ENCODE peak calls at places on chromosome 18, in four cellular contexts. A is H1, U is HepG2, O is K562. S is an unnamed sample.
A peak's percentile ranks its signal among the peaks of the same experiment; 100 is the strongest.

GRCh38 chr18:73835656-73836055 is 312.0 kb downstream of the FBXO15 start:
- DNase-seq in A (no peak), U (no peak), O (no peak), S (no peak)

GRCh38 chr18:32301976-32302743 is 112.3 kb downstream of the MEP1B start:
- DNase-seq in A (no peak), U (no peak), O (no peak), S (no peak)

GRCh38 chr18:49673281-49673680 is 111.4 kb downstream of the LIPG start:
- DNase-seq in A (no peak), U (no peak), O (no peak), S (no peak)

GRCh38 chr18:48611785-48612480 is 73.1 kb downstream of the CTIF start:
- DNase-seq in A (no peak), U (peak; percentile 44), O (no peak), S (no peak)

GRCh38 chr18:48983793-48984437 is 33.1 kb upstream of the SMAD7 start:
- DNase-seq in A (no peak), U (peak; percentile 63), O (no peak), S (no peak)

GRCh38 chr18:13137939-13138821 is 80.4 kb upstream of the LDLRAD4 start:
- DNase-seq in A (no peak), U (peak; percentile 99), O (peak; percentile 36), S (no peak)

GRCh38 chr18:72544092-72544886 is at the start of gene CBLN2:
- DNase-seq in A (peak; percentile 89), U (peak; percentile 23), O (peak; percentile 31), S (no peak)

GRCh38 chr18:25223211-25223610 is 128.8 kb downstream of the ZNF521 start:
- DNase-seq in A (peak; percentile 64), U (no peak), O (peak; percentile 76), S (no peak)

GRCh38 chr18:46412831-46413371 is 244.1 kb downstream of the LOXHD1 start:
- DNase-seq in A (no peak), U (no peak), O (no peak), S (no peak)

GRCh38 chr18:31819106-31819924 is 58.6 kb upstream of the SLC25A52 start:
- DNase-seq in A (peak; percentile 55), U (peak; percentile 59), O (peak; percentile 22), S (peak; percentile 39)

GRCh38 chr18:63422862-63423304 is 607 bp upstream of the VPS4B start:
- DNase-seq in A (no peak), U (no peak), O (no peak), S (peak; percentile 18)

GRCh38 chr18:23704806-23705205 is 15.6 kb downstream of the LAMA3 start:
- DNase-seq in A (no peak), U (no peak), O (no peak), S (no peak)

GRCh38 chr18:76564117-76564516 is 69.1 kb upstream of the ZNF516 start:
- DNase-seq in A (peak; percentile 4), U (no peak), O (no peak), S (peak; percentile 62)

GRCh38 chr18:38493991-38494559 is 928.5 kb upstream of the CELF4 start:
- DNase-seq in A (no peak), U (no peak), O (no peak), S (no peak)

GRCh38 chr18:26526128-26526965 is 22.0 kb downstream of the KCTD1 start:
- DNase-seq in A (peak; percentile 50), U (no peak), O (no peak), S (no peak)

GRCh38 chr18:12879840-12880531 is 4.1 kb downstream of the PTPN2 start:
- DNase-seq in A (no peak), U (no peak), O (no peak), S (no peak)

GRCh38 chr18:58866261-58867232 is 1.9 kb downstream of the ZNF532 start:
- DNase-seq in A (no peak), U (no peak), O (no peak), S (no peak)

GRCh38 chr18:50720281-50720680 is 99.5 kb downstream of the MRO start:
- DNase-seq in A (no peak), U (no peak), O (no peak), S (no peak)

GRCh38 chr18:61575419-61575818 is 242.2 kb downstream of the CDH20 start:
- DNase-seq in A (no peak), U (no peak), O (no peak), S (no peak)

GRCh38 chr18:34746614-34747013 is 36.5 kb downstream of the DTNA start:
- DNase-seq in A (no peak), U (no peak), O (no peak), S (no peak)

GRCh38 chr18:49071365-49071764 is 120.6 kb upstream of the SMAD7 start:
- DNase-seq in A (no peak), U (no peak), O (peak; percentile 17), S (no peak)

GRCh38 chr18:7822435-7823425 is 255.6 kb downstream of the PTPRM start:
- DNase-seq in A (no peak), U (no peak), O (no peak), S (no peak)

GRCh38 chr18:39751161-39751560 is 2185.6 kb upstream of the CELF4 start:
- DNase-seq in A (no peak), U (no peak), O (no peak), S (no peak)

GRCh38 chr18:78920436-78921138 is 59.0 kb upstream of the SALL3 start:
- DNase-seq in A (no peak), U (no peak), O (no peak), S (no peak)

GRCh38 chr18:43278401-43278800 is 1.1 kb upstream of the SYT4 start:
- DNase-seq in A (no peak), U (no peak), O (no peak), S (no peak)

GRCh38 chr18:62881509-62882016 is 166.2 kb downstream of the PHLPP1 start:
- DNase-seq in A (no peak), U (no peak), O (peak; percentile 24), S (peak; percentile 79)

GRCh38 chr18:49368876-49369440 is 91.5 kb downstream of the DYM start:
- DNase-seq in A (no peak), U (peak; percentile 52), O (no peak), S (no peak)

GRCh38 chr18:3995476-3996102 is 459.5 kb downstream of the DLGAP1 start:
- DNase-seq in A (peak; percentile 69), U (peak; percentile 56), O (peak; percentile 38), S (peak; percentile 73)

GRCh38 chr18:79533146-79533545 is 137.4 kb downstream of the NFATC1 start:
- DNase-seq in A (no peak), U (no peak), O (no peak), S (no peak)

GRCh38 chr18:67612281-67612680 is 95.8 kb upstream of the DSEL start:
- DNase-seq in A (no peak), U (no peak), O (no peak), S (no peak)

GRCh38 chr18:44927127-44927849 is 246.6 kb downstream of the SETBP1 start:
- DNase-seq in A (no peak), U (no peak), O (no peak), S (no peak)

GRCh38 chr18:29307231-29307630 is 1130.3 kb upstream of the CDH2 start:
- DNase-seq in A (no peak), U (no peak), O (no peak), S (no peak)

GRCh38 chr18:63707816-63708215 is 5.1 kb downstream of the SERPINB11 start:
- DNase-seq in A (no peak), U (no peak), O (no peak), S (no peak)

GRCh38 chr18:13219576-13219975 is 1.0 kb downstream of the LDLRAD4 start:
- DNase-seq in A (no peak), U (no peak), O (no peak), S (no peak)

GRCh38 chr18:48031011-48031480 is 100.6 kb upstream of the SMAD2 start:
- DNase-seq in A (peak; percentile 52), U (peak; percentile 48), O (peak; percentile 28), S (peak; percentile 51)

GRCh38 chr18:31510319-31510718 is 12.3 kb downstream of the DSG2 start:
- DNase-seq in A (no peak), U (peak; percentile 89), O (no peak), S (no peak)

GRCh38 chr18:41170346-41170745 is 784.7 kb upstream of the PIK3C3 start:
- DNase-seq in A (no peak), U (no peak), O (no peak), S (no peak)

GRCh38 chr18:43682196-43682595 is 404.9 kb upstream of the SYT4 start:
- DNase-seq in A (no peak), U (no peak), O (no peak), S (no peak)

DNA sequence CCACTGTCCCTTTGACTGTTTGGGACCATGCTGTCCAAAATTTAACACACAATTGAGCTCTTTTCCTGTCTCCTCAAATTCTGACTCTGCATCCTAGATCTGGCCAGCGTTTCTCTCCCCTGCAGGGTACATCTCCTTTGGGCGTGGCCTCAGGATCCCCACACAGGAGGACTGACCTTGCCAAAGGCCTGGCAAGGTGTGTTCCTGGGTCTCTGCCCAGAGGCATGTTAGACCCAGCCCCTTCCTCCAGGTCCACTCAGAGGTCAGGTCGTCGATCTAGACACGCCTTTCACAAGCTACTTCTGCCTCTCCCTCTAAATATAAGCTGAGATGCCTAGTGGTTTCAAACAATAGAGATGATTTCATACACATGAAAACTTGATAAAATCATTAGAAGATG is 45.4 kb upstream of the SMIM21 start:
- DNase-seq in A (no peak), U (no peak), O (no peak), S (no peak)
- TF ChIP-seq CEBPB in A (no peak), U (no peak), O (no peak), S (no peak)

GRCh38 chr18:22155584-22155983 is 13.8 kb upstream of the GATA6 start:
- DNase-seq in A (no peak), U (no peak), O (no peak), S (no peak)

GRCh38 chr18:22159014-22159413 is 10.4 kb upstream of the GATA6 start:
- DNase-seq in A (no peak), U (no peak), O (no peak), S (no peak)

GRCh38 chr18:22152093-22152492 is 17.3 kb upstream of the GATA6 start:
- DNase-seq in A (no peak), U (no peak), O (no peak), S (no peak)

GRCh38 chr18:22149710-22150109 is 19.7 kb upstream of the GATA6 start:
- DNase-seq in A (no peak), U (no peak), O (no peak), S (no peak)

GRCh38 chr18:22153428-22153827 is 16.0 kb upstream of the GATA6 start:
- DNase-seq in A (no peak), U (no peak), O (no peak), S (no peak)
- TF ChIP-seq POLR2AphosphoS5 in A (no peak), U (no peak), O (no peak), S (no peak)

GRCh38 chr18:55912071-55912470 is 324.1 kb upstream of the TCF4 start:
- DNase-seq in A (no peak), U (no peak), O (no peak), S (no peak)

GRCh38 chr18:55907352-55908045 is 319.5 kb upstream of the TCF4 start:
- DNase-seq in A (no peak), U (no peak), O (no peak), S (no peak)

GRCh38 chr18:55912919-55913318 is 324.9 kb upstream of the TCF4 start:
- DNase-seq in A (no peak), U (no peak), O (no peak), S (no peak)

GRCh38 chr18:55908790-55909408 is 320.9 kb upstream of the TCF4 start:
- DNase-seq in A (no peak), U (no peak), O (no peak), S (no peak)

GRCh38 chr18:55910328-55910727 is 322.3 kb upstream of the TCF4 start:
- DNase-seq in A (no peak), U (no peak), O (no peak), S (no peak)
- TF ChIP-seq FOSL1 in A (no peak), U (no peak), O (no peak), S (no peak)

GRCh38 chr18:10923225-10923624 is 226.1 kb downstream of the PIEZO2 start:
- DNase-seq in A (no peak), U (no peak), O (no peak), S (no peak)
- TF ChIP-seq CEBPB in A (no peak), U (no peak), O (no peak), S (no peak)